ENCODE peak calls at places on chromosomes 16 and 17, in five cellular contexts. F is GM20000, K is tibial nerve, N is cardiac muscle cell, C is lower leg skin. Y is an unnamed sample.

GRCh38 chr17:50107790-50108414 is 12.8 kb downstream of the PDK2 start:
- DNase-seq in F (no peak), K (no peak), N (no peak), C (no peak), Y (no peak)

GRCh38 chr16:17633146-17633966 is 162.6 kb upstream of the XYLT1 start:
- DNase-seq in F (no peak), K (no peak), N (no peak), C (no peak), Y (no peak)

GRCh38 chr17:1173456-1174370 is 6.1 kb downstream of the ABR start:
- DNase-seq in F (no peak), K (no peak), N (no peak), C (no peak), Y (no peak)

GRCh38 chr16:10923650-10924214 is 18.5 kb downstream of the DEXI start:
- DNase-seq in F (no peak), K (no peak), N (no peak), C (no peak), Y (no peak)

GRCh38 chr17:34519286-34519685 is 60.1 kb upstream of the TMEM132E start:
- DNase-seq in F (peak; percentile 28), K (no peak), N (peak; percentile 26), C (no peak), Y (peak; percentile 45)

GRCh38 chr17:10126554-10127493 is 71.6 kb downstream of the GAS7 start:
- DNase-seq in F (no peak), K (peak; percentile 33), N (no peak), C (no peak), Y (no peak)

GRCh38 chr17:36496018-36496789 is 9.7 kb downstream of the ZNHIT3 start:
- DNase-seq in F (no peak), K (no peak), N (no peak), C (peak; percentile 59), Y (no peak)

GRCh38 chr16:72787519-72788268 is 260.2 kb downstream of the ZFHX3 start:
- DNase-seq in F (peak; percentile 91), K (peak; percentile 58), N (peak; percentile 69), C (peak; percentile 95), Y (peak; percentile 89)

GRCh38 chr17:17693253-17693954 is 12.1 kb downstream of the RAI1 start:
- DNase-seq in F (no peak), K (no peak), N (peak; percentile 54), C (no peak), Y (no peak)

GRCh38 chr17:29642171-29642611 is 19.5 kb upstream of the CORO6 start:
- DNase-seq in F (no peak), K (no peak), N (no peak), C (no peak), Y (no peak)

GRCh38 chr16:21950782-21951521 is 2.2 kb upstream of the UQCRC2 start:
- DNase-seq in F (peak; percentile 17), K (no peak), N (peak; percentile 12), C (no peak), Y (peak; percentile 31)

GRCh38 chr17:70584255-70584654 is 414.9 kb downstream of the KCNJ2 start:
- DNase-seq in F (no peak), K (no peak), N (no peak), C (no peak), Y (no peak)

GRCh38 chr17:38751144-38751802 is 1.3 kb upstream of the PSMB3 start:
- DNase-seq in F (no peak), K (no peak), N (no peak), C (no peak), Y (no peak)

GRCh38 chr17:71402661-71403141 is 718.1 kb upstream of the SOX9 start:
- DNase-seq in F (no peak), K (no peak), N (no peak), C (no peak), Y (no peak)

GRCh38 chr16:4664538-4665418 is 28.6 kb upstream of the NUDT16L1 start:
- DNase-seq in F (peak; percentile 64), K (no peak), N (no peak), C (no peak), Y (peak; percentile 75)

GRCh38 chr16:56477096-56477878 is 25.9 kb downstream of the OGFOD1 start:
- DNase-seq in F (no peak), K (no peak), N (no peak), C (no peak), Y (no peak)

GRCh38 chr16:17395849-17396480 is 74.8 kb downstream of the XYLT1 start:
- DNase-seq in F (no peak), K (no peak), N (no peak), C (peak; percentile 76), Y (no peak)

GRCh38 chr17:78933959-78934568 is 8.9 kb upstream of the TIMP2 start:
- DNase-seq in F (no peak), K (peak; percentile 92), N (peak; percentile 46), C (peak; percentile 99), Y (no peak)

GRCh38 chr17:39962642-39963220 is at the start of gene GSDMA:
- DNase-seq in F (no peak), K (no peak), N (no peak), C (no peak), Y (no peak)

GRCh38 chr16:10964891-10965326 is 20.5 kb downstream of the CLEC16A start:
- DNase-seq in F (peak; percentile 61), K (no peak), N (no peak), C (no peak), Y (peak; percentile 61)

GRCh38 chr16:11191665-11192064 is 64.3 kb downstream of the SOCS1 start:
- DNase-seq in F (no peak), K (no peak), N (no peak), C (no peak), Y (no peak)

GRCh38 chr17:16916557-16916920 is 55.4 kb downstream of the TNFRSF13B start:
- DNase-seq in F (no peak), K (no peak), N (no peak), C (no peak), Y (no peak)

GRCh38 chr17:44360826-44361225 is 2.8 kb downstream of the FAM171A2 start:
- DNase-seq in F (no peak), K (no peak), N (peak; percentile 42), C (no peak), Y (no peak)

GRCh38 chr17:56592487-56593072 is 919 bp upstream of the NOG start:
- DNase-seq in F (peak; percentile 91), K (no peak), N (peak; percentile 88), C (peak; percentile 87), Y (peak; percentile 88)

GRCh38 chr17:17874478-17874877 is 37.7 kb upstream of the SREBF1 start:
- DNase-seq in F (no peak), K (no peak), N (no peak), C (no peak), Y (no peak)

GRCh38 chr16:66189951-66190350 is 176.5 kb upstream of the CDH5 start:
- DNase-seq in F (no peak), K (no peak), N (no peak), C (no peak), Y (no peak)

GRCh38 chr16:70725912-70726828 is 40.3 kb upstream of the MTSS2 start:
- DNase-seq in F (no peak), K (no peak), N (peak; percentile 65), C (no peak), Y (no peak)
- TF ChIP-seq CTCF in F (no peak), K (no peak), N (no peak), C (no peak), Y (no peak)

GRCh38 chr16:35431829-35432663 is 1972.6 kb downstream of the TP53TG3F start:
- DNase-seq in F (no peak), K (no peak), N (no peak), C (no peak), Y (no peak)
- TF ChIP-seq CTCF in F (peak; percentile 74), K (no peak), N (no peak), C (no peak), Y (peak; percentile 37)

DNA sequence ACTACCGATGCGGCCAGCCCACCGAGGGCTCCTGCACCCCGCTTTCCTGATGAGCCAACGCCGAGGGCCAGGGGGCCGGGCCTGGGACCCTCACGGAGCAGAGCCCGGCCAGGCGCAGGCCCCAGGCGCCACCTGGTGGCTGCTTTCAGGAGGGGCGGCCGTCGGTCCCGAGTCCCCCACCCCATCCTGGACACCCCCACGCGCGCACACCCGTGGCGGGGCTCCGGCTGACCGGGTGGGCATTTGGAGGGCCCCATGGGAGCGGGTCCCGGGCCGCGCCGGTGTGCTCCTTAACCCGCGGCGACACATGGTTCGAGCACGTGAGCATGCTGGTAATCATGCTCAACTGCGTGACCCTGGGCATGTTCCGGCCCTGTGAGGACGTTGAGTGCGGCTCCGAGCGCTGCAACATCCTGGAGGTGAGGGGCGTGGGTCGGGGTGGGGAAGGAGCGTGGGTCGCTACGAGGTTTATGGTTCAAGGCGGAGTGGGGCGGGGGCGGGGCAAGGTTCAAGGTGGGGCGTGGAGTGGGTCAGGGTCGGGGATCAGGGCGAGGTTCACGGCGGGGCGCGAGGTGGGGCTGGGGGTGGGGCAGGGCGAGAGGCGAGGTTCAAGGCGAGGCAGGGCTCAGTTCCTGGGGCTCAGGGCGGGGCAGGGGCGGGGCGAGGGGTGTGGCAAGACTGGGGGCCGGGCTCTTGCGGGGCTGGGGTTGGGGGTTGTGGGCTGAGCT is 30.2 kb downstream of the TPSG1 start:
- DNase-seq in F (peak; percentile 76), K (no peak), N (peak; percentile 45), C (no peak), Y (peak; percentile 62)
- TF ChIP-seq CTCF in F (peak; percentile 29), K (peak; percentile 53), N (peak; percentile 83), C (no peak), Y (peak; percentile 43)

DNA sequence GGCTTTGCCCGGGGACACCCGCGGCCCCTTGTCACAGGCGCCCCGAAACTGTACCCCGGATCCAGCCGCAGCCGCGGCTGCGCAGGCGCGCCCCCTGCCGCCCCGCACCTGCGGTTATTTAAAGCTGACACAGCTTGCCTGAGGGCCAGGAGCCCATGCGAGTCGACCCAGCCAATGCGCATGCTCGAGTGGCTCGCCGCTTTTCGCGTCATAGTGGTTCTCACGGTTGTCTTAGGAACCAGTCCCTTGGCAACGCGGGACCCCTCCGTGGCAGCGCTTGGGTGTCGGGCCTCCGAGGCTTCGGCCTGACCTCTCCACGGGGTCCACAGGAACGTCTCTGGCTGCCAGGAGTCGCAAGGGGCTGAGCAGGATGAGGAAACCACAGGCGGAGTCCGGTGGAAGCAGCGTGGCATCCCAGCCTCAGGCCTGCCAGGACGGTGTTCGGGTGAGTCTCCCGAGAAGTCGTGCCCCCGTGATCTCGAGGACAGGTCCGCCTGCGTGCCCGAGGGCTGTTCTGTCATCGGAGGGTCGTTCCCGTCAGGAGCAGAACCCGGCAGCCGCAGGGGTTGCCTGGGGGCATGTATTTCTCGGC is 716.9 kb downstream of the KCNJ18 start:
- DNase-seq in F (no peak), K (no peak), N (no peak), C (peak; percentile 80), Y (no peak)
- TF ChIP-seq CTCF in F (no peak), K (no peak), N (no peak), C (no peak), Y (no peak)

DNA sequence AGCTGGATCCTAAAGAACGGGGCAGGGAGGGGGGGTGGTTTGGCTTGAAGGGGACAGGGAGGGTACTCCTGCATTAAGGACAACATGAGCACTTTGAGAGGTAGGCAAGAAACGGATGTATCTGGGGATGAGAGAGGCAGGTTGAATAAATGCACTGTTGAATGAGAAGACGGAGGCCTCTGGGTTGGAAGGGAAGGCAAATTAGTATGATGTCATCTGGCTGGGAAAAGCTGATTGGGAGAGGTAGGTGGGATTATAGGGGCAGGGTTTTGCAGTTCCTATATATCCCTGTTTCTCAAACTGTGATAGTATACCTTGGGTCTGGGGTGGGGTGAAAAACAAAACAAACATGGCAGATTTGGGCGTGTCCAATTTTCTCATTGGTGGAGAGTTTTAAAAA is 44.3 kb downstream of the PRKAR1A start:
- DNase-seq in F (no peak), K (no peak), N (no peak), C (no peak), Y (no peak)
- TF ChIP-seq CTCF in F (no peak), K (no peak), N (no peak), C (no peak), Y (no peak)

GRCh38 chr16:1150511-1150982 is 2.4 kb upstream of the CACNA1H start:
- DNase-seq in F (no peak), K (no peak), N (no peak), C (no peak), Y (no peak)
- TF ChIP-seq CTCF in F (no peak), K (no peak), N (no peak), C (no peak), Y (no peak)